ENCODE peak calls at places on chromosome 4, in eight cellular contexts. E is ascending aorta, I is tibial artery, S is pancreas, X is islet precursor cell, H is brain microvascular endothelial cell, G is left ventricle myocardium superior, W is left lung. N is an unnamed sample.

GRCh38 chr4:142365386-142365785 is 480.7 kb downstream of the INPP4B start:
- DNase-seq in E (no peak), I (no peak), S (no peak), X (no peak), H (no peak), G (no peak), W (no peak), N (no peak)

GRCh38 chr4:87353592-87353991 is 30.9 kb upstream of the HSD17B13 start:
- DNase-seq in E (peak; percentile 69), I (no peak), S (no peak), X (peak; percentile 68), H (peak; percentile 37), G (no peak), W (no peak), N (peak; percentile 20)

GRCh38 chr4:127479031-127479622 is 153.6 kb upstream of the INTU start:
- DNase-seq in E (no peak), I (no peak), S (no peak), X (no peak), H (peak; percentile 6), G (no peak), W (no peak), N (no peak)

GRCh38 chr4:26105815-26106699 is 192.0 kb downstream of the SMIM20 start:
- DNase-seq in E (no peak), I (no peak), S (no peak), X (no peak), H (peak; percentile 64), G (no peak), W (no peak), N (no peak)

GRCh38 chr4:112075129-112075753 is 70.0 kb upstream of the FAM241A start:
- DNase-seq in E (no peak), I (no peak), S (no peak), X (no peak), H (peak; percentile 83), G (no peak), W (no peak), N (no peak)

GRCh38 chr4:142846729-142847606 is 867 bp upstream of the INPP4B start:
- DNase-seq in E (peak; percentile 69), I (no peak), S (peak; percentile 74), X (peak; percentile 73), H (no peak), G (peak; percentile 58), W (peak; percentile 48), N (no peak)

GRCh38 chr4:118888666-118889312 is at the start of gene SYNPO2:
- DNase-seq in E (peak; percentile 94), I (peak; percentile 85), S (peak; percentile 64), X (peak; percentile 96), H (peak; percentile 88), G (peak; percentile 88), W (peak; percentile 60), N (peak; percentile 70)

GRCh38 chr4:114691865-114692264 is 93.3 kb downstream of the UGT8 start:
- DNase-seq in E (no peak), I (no peak), S (no peak), X (no peak), H (no peak), G (no peak), W (no peak), N (no peak)

GRCh38 chr4:152115794-152116193 is 355.0 kb upstream of the GATB start:
- DNase-seq in E (peak; percentile 59), I (no peak), S (no peak), X (no peak), H (no peak), G (no peak), W (no peak), N (no peak)

GRCh38 chr4:159003420-159004253 is 99.2 kb upstream of the RAPGEF2 start:
- DNase-seq in E (no peak), I (no peak), S (no peak), X (no peak), H (no peak), G (no peak), W (no peak), N (no peak)

GRCh38 chr4:40316333-40316781 is 18.8 kb upstream of the CHRNA9 start:
- DNase-seq in E (no peak), I (no peak), S (no peak), X (no peak), H (peak; percentile 90), G (no peak), W (no peak), N (no peak)

GRCh38 chr4:54228563-54229501 is at the start of gene PDGFRA:
- DNase-seq in E (peak; percentile 78), I (peak; percentile 85), S (no peak), X (peak; percentile 43), H (peak; percentile 18), G (peak; percentile 74), W (peak; percentile 67), N (peak; percentile 84)

GRCh38 chr4:174241162-174241561 is 42.3 kb downstream of the FBXO8 start:
- DNase-seq in E (no peak), I (no peak), S (no peak), X (no peak), H (no peak), G (no peak), W (no peak), N (no peak)

GRCh38 chr4:83644677-83645639 is 109.0 kb downstream of the GPAT3 start:
- DNase-seq in E (no peak), I (no peak), S (no peak), X (no peak), H (peak; percentile 46), G (no peak), W (no peak), N (no peak)

GRCh38 chr4:71167083-71167482 is 171.7 kb upstream of the SLC4A4 start:
- DNase-seq in E (no peak), I (no peak), S (no peak), X (no peak), H (no peak), G (no peak), W (no peak), N (no peak)

GRCh38 chr4:106287353-106287969 is 28.5 kb downstream of the TBCK start:
- DNase-seq in E (no peak), I (no peak), S (no peak), X (peak; percentile 60), H (peak; percentile 93), G (no peak), W (no peak), N (no peak)

GRCh38 chr4:148061139-148061476 is 329.2 kb downstream of the ARHGAP10 start:
- DNase-seq in E (no peak), I (no peak), S (no peak), X (no peak), H (no peak), G (no peak), W (no peak), N (no peak)

GRCh38 chr4:37685211-37685725 is 908 bp downstream of the RELL1 start:
- DNase-seq in E (no peak), I (no peak), S (no peak), X (no peak), H (no peak), G (no peak), W (no peak), N (no peak)

GRCh38 chr4:14841801-14842748 is 160.2 kb upstream of the CPEB2 start:
- DNase-seq in E (peak; percentile 73), I (peak; percentile 46), S (no peak), X (no peak), H (peak; percentile 33), G (peak; percentile 52), W (peak; percentile 85), N (peak; percentile 49)

GRCh38 chr4:116796022-116796421 is 289.4 kb downstream of the TRAM1L1 start:
- DNase-seq in E (no peak), I (no peak), S (no peak), X (no peak), H (no peak), G (no peak), W (no peak), N (no peak)

GRCh38 chr4:62402088-62402806 is 1202.1 kb downstream of the ADGRL3 start:
- DNase-seq in E (no peak), I (no peak), S (no peak), X (no peak), H (no peak), G (no peak), W (no peak), N (no peak)

GRCh38 chr4:61443813-61444510 is 243.8 kb downstream of the ADGRL3 start:
- DNase-seq in E (no peak), I (no peak), S (no peak), X (no peak), H (peak; percentile 69), G (no peak), W (no peak), N (no peak)

GRCh38 chr4:6229095-6229494 is 28.7 kb upstream of the JAKMIP1 start:
- DNase-seq in E (peak; percentile 41), I (no peak), S (peak; percentile 31), X (peak; percentile 44), H (no peak), G (peak; percentile 56), W (no peak), N (no peak)

GRCh38 chr4:61273237-61273636 is 73.1 kb downstream of the ADGRL3 start:
- DNase-seq in E (no peak), I (peak; percentile 22), S (no peak), X (no peak), H (peak; percentile 0), G (no peak), W (no peak), N (no peak)

GRCh38 chr4:70559216-70559830 is 32.7 kb upstream of the AMBN start:
- DNase-seq in E (no peak), I (peak; percentile 47), S (no peak), X (peak; percentile 60), H (peak; percentile 28), G (no peak), W (no peak), N (peak; percentile 27)